ENCODE peak calls at places on chromosomes 12 and 14, in eight cellular contexts. One of them, this sample, is unnamed. For H3K4me1, the result is how much of the 10 kb centered on the place peaks cover.

GRCh38 chr12:27207626-27208413 is 36.3 kb upstream of the STK38L start:
- DNase-seq in transverse colon: no peak
- DNase-seq in uterus: no peak
- DNase-seq in sigmoid colon: no peak
- DNase-seq in ovary: no peak
- DNase-seq in esophagus muscularis mucosa: no peak
- DNase-seq in prostate gland: no peak
- DNase-seq in HCT116: no peak
- DNase-seq in this sample: no peak

GRCh38 chr12:47967461-47968430 is 4.3 kb downstream of the TMEM106C start:
- DNase-seq in HCT116: no peak
- DNase-seq in esophagus muscularis mucosa: no peak
- DNase-seq in transverse colon: no peak
- DNase-seq in ovary: no peak
- DNase-seq in uterus: no peak
- DNase-seq in sigmoid colon: peak
- DNase-seq in prostate gland: no peak
- DNase-seq in this sample: no peak

GRCh38 chr14:22506778-22507351 is 82.2 kb downstream of the DAD1 start:
- DNase-seq in uterus: no peak
- DNase-seq in sigmoid colon: no peak
- DNase-seq in HCT116: no peak
- DNase-seq in prostate gland: no peak
- DNase-seq in ovary: no peak
- DNase-seq in transverse colon: no peak
- DNase-seq in esophagus muscularis mucosa: no peak
- DNase-seq in this sample: no peak

GRCh38 chr14:39499514-39499913 is 67.3 kb upstream of the FBXO33 start:
- DNase-seq in prostate gland: no peak
- DNase-seq in sigmoid colon: no peak
- DNase-seq in transverse colon: no peak
- DNase-seq in esophagus muscularis mucosa: no peak
- DNase-seq in ovary: no peak
- DNase-seq in HCT116: no peak
- DNase-seq in uterus: no peak
- DNase-seq in this sample: no peak

GRCh38 chr14:25009891-25010290 is 40.1 kb downstream of the STXBP6 start:
- DNase-seq in HCT116: no peak
- DNase-seq in uterus: no peak
- DNase-seq in prostate gland: no peak
- DNase-seq in ovary: no peak
- DNase-seq in transverse colon: no peak
- DNase-seq in sigmoid colon: no peak
- DNase-seq in esophagus muscularis mucosa: no peak
- DNase-seq in this sample: no peak

GRCh38 chr12:126112849-126113248 is 1047.6 kb downstream of the AACS start:
- DNase-seq in transverse colon: no peak
- DNase-seq in prostate gland: no peak
- DNase-seq in ovary: no peak
- DNase-seq in uterus: no peak
- DNase-seq in sigmoid colon: no peak
- DNase-seq in HCT116: no peak
- DNase-seq in esophagus muscularis mucosa: no peak
- DNase-seq in this sample: no peak

GRCh38 chr12:56042430-56043203 is 899 bp downstream of the RPS26 start:
- DNase-seq in prostate gland: no peak
- DNase-seq in esophagus muscularis mucosa: no peak
- DNase-seq in ovary: no peak
- DNase-seq in uterus: no peak
- DNase-seq in transverse colon: peak
- DNase-seq in HCT116: no peak
- DNase-seq in sigmoid colon: no peak
- DNase-seq in this sample: no peak

GRCh38 chr14:92516966-92517350 is 3.4 kb downstream of the RIN3 start:
- DNase-seq in sigmoid colon: peak
- DNase-seq in ovary: no peak
- DNase-seq in uterus: no peak
- DNase-seq in transverse colon: no peak
- DNase-seq in esophagus muscularis mucosa: no peak
- DNase-seq in prostate gland: no peak
- DNase-seq in HCT116: no peak
- DNase-seq in this sample: no peak

DNA sequence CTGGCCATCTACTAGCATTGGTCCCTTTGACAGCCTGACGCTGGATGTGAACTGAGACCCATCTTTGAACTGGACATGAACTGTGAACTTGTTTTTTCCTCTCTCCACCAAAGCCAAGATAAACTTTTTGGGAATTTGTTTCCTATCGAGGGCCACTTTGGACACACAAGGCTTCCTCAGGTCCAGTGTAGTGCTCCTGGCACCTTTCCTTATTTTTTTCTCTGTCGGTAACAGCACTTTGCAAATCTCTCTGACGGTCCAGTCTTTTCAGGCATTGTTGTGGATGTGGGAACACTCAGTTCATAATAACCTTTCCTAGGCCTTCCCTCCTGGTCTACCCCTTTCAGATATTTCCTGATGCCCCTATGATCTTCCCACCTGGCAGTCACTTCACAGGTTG is 5.0 kb downstream of the KCNA1 start:
- DNase-seq in transverse colon: no peak
- DNase-seq in ovary: no peak
- DNase-seq in uterus: no peak
- DNase-seq in prostate gland: no peak
- DNase-seq in sigmoid colon: no peak
- DNase-seq in esophagus muscularis mucosa: no peak
- DNase-seq in HCT116: no peak
- DNase-seq in this sample: no peak
- TF ChIP-seq POLR2A in transverse colon: no peak
- TF ChIP-seq POLR2A in ovary: no peak
- TF ChIP-seq POLR2A in uterus: no peak
- TF ChIP-seq POLR2A in prostate gland: no peak
- TF ChIP-seq POLR2A in sigmoid colon: no peak
- TF ChIP-seq POLR2A in esophagus muscularis mucosa: no peak
- TF ChIP-seq POLR2A in HCT116: no peak
- TF ChIP-seq POLR2A in this sample: no peak

GRCh38 chr14:32608880-32609279 is 279.8 kb downstream of the AKAP6 start:
- DNase-seq in esophagus muscularis mucosa: no peak
- DNase-seq in uterus: no peak
- DNase-seq in sigmoid colon: no peak
- DNase-seq in ovary: no peak
- DNase-seq in prostate gland: no peak
- DNase-seq in HCT116: no peak
- DNase-seq in transverse colon: no peak
- DNase-seq in this sample: no peak

GRCh38 chr14:32609388-32609787 is 280.3 kb downstream of the AKAP6 start:
- DNase-seq in sigmoid colon: no peak
- DNase-seq in HCT116: no peak
- DNase-seq in uterus: no peak
- DNase-seq in transverse colon: no peak
- DNase-seq in esophagus muscularis mucosa: no peak
- DNase-seq in ovary: no peak
- DNase-seq in prostate gland: no peak
- DNase-seq in this sample: no peak

GRCh38 chr14:32603992-32604391 is 274.9 kb downstream of the AKAP6 start:
- DNase-seq in sigmoid colon: no peak
- DNase-seq in uterus: no peak
- DNase-seq in ovary: no peak
- DNase-seq in HCT116: no peak
- DNase-seq in transverse colon: no peak
- DNase-seq in prostate gland: no peak
- DNase-seq in esophagus muscularis mucosa: no peak
- DNase-seq in this sample: no peak

GRCh38 chr14:32606297-32606696 is 277.2 kb downstream of the AKAP6 start:
- DNase-seq in esophagus muscularis mucosa: no peak
- DNase-seq in prostate gland: no peak
- DNase-seq in uterus: no peak
- DNase-seq in HCT116: no peak
- DNase-seq in transverse colon: no peak
- DNase-seq in ovary: no peak
- DNase-seq in sigmoid colon: no peak
- DNase-seq in this sample: no peak

DNA sequence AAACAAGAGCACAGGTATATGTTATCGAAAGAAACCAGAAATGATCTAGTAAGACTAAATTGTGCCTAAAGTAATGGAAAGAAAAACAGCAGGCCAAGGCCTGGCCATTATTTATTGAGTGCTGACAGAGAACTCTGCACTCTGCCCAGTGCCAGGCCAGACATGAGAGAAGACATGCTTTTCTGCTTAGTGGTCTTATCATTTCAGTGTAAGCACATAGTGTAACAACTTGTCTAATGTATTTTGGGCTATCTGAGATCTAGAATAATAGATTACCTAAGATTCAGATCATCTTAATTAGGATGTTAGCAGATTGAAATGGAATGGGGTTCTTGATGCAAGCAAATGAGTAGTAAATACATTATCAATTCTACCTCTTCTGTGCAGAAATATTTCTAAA is 278.3 kb downstream of the AKAP6 start:
- DNase-seq in ovary: no peak
- DNase-seq in HCT116: no peak
- DNase-seq in esophagus muscularis mucosa: no peak
- DNase-seq in uterus: no peak
- DNase-seq in transverse colon: no peak
- DNase-seq in sigmoid colon: no peak
- DNase-seq in prostate gland: no peak
- DNase-seq in this sample: no peak
- H3K4me1 ChIP-seq in ovary: under half
- H3K4me1 ChIP-seq in HCT116: under half
- H3K4me1 ChIP-seq in esophagus muscularis mucosa: under half
- H3K4me1 ChIP-seq in uterus: under half
- H3K4me1 ChIP-seq in transverse colon: under half
- H3K4me1 ChIP-seq in sigmoid colon: under half
- H3K4me1 ChIP-seq in prostate gland: under half
- H3K4me1 ChIP-seq in this sample: under half

GRCh38 chr12:128817115-128818015 is 6.4 kb downstream of the SLC15A4 start:
- DNase-seq in prostate gland: no peak
- DNase-seq in sigmoid colon: peak
- DNase-seq in uterus: peak
- DNase-seq in transverse colon: peak
- DNase-seq in HCT116: no peak
- DNase-seq in ovary: no peak
- DNase-seq in esophagus muscularis mucosa: no peak
- DNase-seq in this sample: peak

GRCh38 chr12:128814411-128815261 is 9.1 kb downstream of the SLC15A4 start:
- DNase-seq in ovary: no peak
- DNase-seq in uterus: no peak
- DNase-seq in esophagus muscularis mucosa: no peak
- DNase-seq in HCT116: no peak
- DNase-seq in transverse colon: no peak
- DNase-seq in prostate gland: no peak
- DNase-seq in sigmoid colon: peak
- DNase-seq in this sample: no peak

GRCh38 chr12:128813883-128814282 is 9.9 kb downstream of the SLC15A4 start:
- DNase-seq in prostate gland: no peak
- DNase-seq in esophagus muscularis mucosa: no peak
- DNase-seq in sigmoid colon: peak
- DNase-seq in uterus: no peak
- DNase-seq in HCT116: no peak
- DNase-seq in ovary: no peak
- DNase-seq in transverse colon: no peak
- DNase-seq in this sample: no peak

GRCh38 chr12:128816643-128816920 is 7.2 kb downstream of the SLC15A4 start:
- DNase-seq in transverse colon: no peak
- DNase-seq in prostate gland: no peak
- DNase-seq in ovary: no peak
- DNase-seq in HCT116: no peak
- DNase-seq in sigmoid colon: peak
- DNase-seq in uterus: no peak
- DNase-seq in esophagus muscularis mucosa: no peak
- DNase-seq in this sample: no peak

DNA sequence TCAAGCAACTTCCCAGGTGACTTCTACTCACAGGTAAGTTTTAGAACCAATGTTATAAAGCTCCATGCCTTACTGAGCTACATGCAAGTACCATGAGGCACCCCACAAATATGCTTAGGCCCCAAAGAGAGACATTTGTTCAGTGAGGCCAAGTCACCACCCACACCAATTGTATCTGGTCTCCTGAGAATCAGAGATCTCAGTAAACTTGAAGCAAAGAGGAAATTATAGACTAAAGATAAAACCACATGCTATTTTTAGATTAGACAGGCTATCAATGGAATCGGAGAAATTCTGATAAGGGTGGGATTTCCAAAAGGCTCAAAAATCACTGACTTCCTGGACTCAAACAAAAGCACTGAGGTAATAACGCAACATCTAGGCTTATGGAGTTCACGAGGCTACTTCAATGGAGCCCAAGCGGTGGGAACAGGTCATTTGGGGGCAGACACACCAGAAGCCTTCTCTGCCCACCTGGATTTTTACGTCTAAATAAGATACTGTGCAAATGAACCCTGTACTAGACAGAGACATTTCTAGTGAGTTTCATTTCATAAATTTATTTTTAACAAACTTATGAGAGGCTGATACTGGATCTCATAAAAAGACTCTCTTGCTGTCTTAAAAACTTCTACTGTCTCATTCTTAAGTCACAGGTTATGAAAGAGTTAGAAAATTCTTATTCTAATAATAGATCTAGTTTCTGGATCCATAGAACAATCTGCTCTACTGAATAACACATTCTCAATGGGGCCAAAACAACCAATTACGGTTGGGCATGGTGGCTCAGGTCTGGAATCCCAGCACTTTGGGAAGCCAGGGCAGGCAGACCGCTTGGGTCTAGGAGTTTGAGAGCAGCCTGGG is 7.7 kb downstream of the SLC15A4 start:
- DNase-seq in HCT116: no peak
- DNase-seq in ovary: no peak
- DNase-seq in uterus: no peak
- DNase-seq in prostate gland: no peak
- DNase-seq in transverse colon: no peak
- DNase-seq in sigmoid colon: peak
- DNase-seq in esophagus muscularis mucosa: no peak
- DNase-seq in this sample: no peak
- TF ChIP-seq POLR2A in HCT116: no peak
- TF ChIP-seq POLR2A in ovary: no peak
- TF ChIP-seq POLR2A in uterus: no peak
- TF ChIP-seq POLR2A in prostate gland: no peak
- TF ChIP-seq POLR2A in transverse colon: no peak
- TF ChIP-seq POLR2A in sigmoid colon: no peak
- TF ChIP-seq POLR2A in esophagus muscularis mucosa: no peak
- TF ChIP-seq POLR2A in this sample: no peak

DNA sequence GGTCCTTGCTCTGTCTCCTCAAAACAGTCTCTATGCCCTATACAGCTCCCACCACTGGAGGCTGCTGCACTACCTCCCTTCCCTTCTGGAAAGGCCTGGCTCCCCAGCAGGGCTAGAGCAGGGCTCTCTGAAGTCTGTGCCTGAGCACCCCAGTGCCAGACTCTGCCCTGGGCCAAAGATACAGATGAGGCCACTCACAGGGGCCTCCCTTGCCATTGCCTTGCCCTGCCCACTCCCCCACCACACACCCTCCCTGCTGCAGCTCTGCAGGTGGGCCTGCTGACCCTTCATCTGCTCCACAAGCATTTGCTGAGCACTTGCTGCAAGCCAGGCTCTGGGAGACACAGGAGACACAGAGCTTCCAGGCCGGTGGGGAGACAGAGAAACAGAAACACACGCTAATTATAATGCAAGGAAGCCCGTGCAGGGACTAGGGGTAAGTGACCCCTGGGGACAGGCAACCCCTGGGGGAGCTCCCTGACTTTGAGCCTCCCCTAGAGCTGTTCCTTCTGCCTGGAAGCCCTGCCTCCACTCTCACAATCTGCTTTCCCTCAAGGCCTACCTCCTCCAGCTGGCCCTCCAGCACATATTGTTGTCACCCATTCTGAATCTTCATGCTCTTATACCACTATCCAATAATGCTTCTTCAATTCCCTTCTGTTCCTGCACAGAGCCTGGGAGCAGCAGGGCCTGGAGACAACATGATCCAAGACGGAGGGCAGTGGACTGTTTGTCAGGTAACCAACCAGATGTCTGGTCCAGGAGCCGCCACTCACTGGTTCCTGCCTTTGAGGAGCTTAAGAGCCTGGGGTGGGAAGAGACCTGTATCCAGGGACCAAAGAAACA is 32.6 kb upstream of the PNMA1 start:
- DNase-seq in sigmoid colon: peak
- DNase-seq in prostate gland: no peak
- DNase-seq in uterus: no peak
- DNase-seq in ovary: peak
- DNase-seq in esophagus muscularis mucosa: no peak
- DNase-seq in transverse colon: no peak
- DNase-seq in HCT116: no peak
- DNase-seq in this sample: no peak
- H3K4me1 ChIP-seq in sigmoid colon: half or more
- H3K4me1 ChIP-seq in prostate gland: half or more
- H3K4me1 ChIP-seq in uterus: under half
- H3K4me1 ChIP-seq in ovary: half or more
- H3K4me1 ChIP-seq in esophagus muscularis mucosa: half or more
- H3K4me1 ChIP-seq in transverse colon: half or more
- H3K4me1 ChIP-seq in HCT116: under half
- H3K4me1 ChIP-seq in this sample: half or more

This sample was measured in upper lobe of left lung.